ENCODE peak calls at places on chromosomes 5 and 9, in five cellular contexts. One of them, this sample, is unnamed.
A peak's percentile ranks its signal among the peaks of the same experiment; 100 is the strongest.

GRCh38 chr9:114614373-114614772 is 3.3 kb downstream of the TMEM268 start:
- DNase-seq in heart left ventricle: no peak
- DNase-seq in psoas muscle: no peak
- DNase-seq in cardiac fibroblast: no peak
- DNase-seq in upper lobe of right lung: no peak
- DNase-seq in this sample: no peak

GRCh38 chr5:1018596-1018995 is 10.0 kb downstream of the NKD2 start:
- DNase-seq in heart left ventricle: no peak
- DNase-seq in psoas muscle: peak; percentile 32
- DNase-seq in cardiac fibroblast: no peak
- DNase-seq in upper lobe of right lung: no peak
- DNase-seq in this sample: peak; percentile 38

GRCh38 chr5:135225856-135226560 is 173.0 kb downstream of the MACROH2A1 start:
- DNase-seq in heart left ventricle: no peak
- DNase-seq in psoas muscle: no peak
- DNase-seq in cardiac fibroblast: peak; percentile 44
- DNase-seq in upper lobe of right lung: peak; percentile 61
- DNase-seq in this sample: peak; percentile 43

GRCh38 chr9:96461336-96461735 is 11.4 kb downstream of the HABP4 start:
- DNase-seq in heart left ventricle: no peak
- DNase-seq in psoas muscle: no peak
- DNase-seq in cardiac fibroblast: no peak
- DNase-seq in upper lobe of right lung: no peak
- DNase-seq in this sample: no peak

GRCh38 chr5:9468070-9468388 is 77.8 kb downstream of the SEMA5A start:
- DNase-seq in heart left ventricle: no peak
- DNase-seq in psoas muscle: no peak
- DNase-seq in cardiac fibroblast: peak; percentile 84
- DNase-seq in upper lobe of right lung: no peak
- DNase-seq in this sample: no peak

GRCh38 chr9:78932849-78933627 is 636.1 kb downstream of the PSAT1 start:
- DNase-seq in heart left ventricle: no peak
- DNase-seq in psoas muscle: no peak
- DNase-seq in cardiac fibroblast: peak; percentile 57
- DNase-seq in upper lobe of right lung: no peak
- DNase-seq in this sample: no peak

GRCh38 chr5:9570876-9571275 is 25.0 kb upstream of the SEMA5A start:
- DNase-seq in heart left ventricle: no peak
- DNase-seq in psoas muscle: no peak
- DNase-seq in cardiac fibroblast: no peak
- DNase-seq in upper lobe of right lung: no peak
- DNase-seq in this sample: no peak

GRCh38 chr5:61371474-61371873 is 39.4 kb downstream of the ZSWIM6 start:
- DNase-seq in heart left ventricle: no peak
- DNase-seq in psoas muscle: no peak
- DNase-seq in cardiac fibroblast: no peak
- DNase-seq in upper lobe of right lung: no peak
- DNase-seq in this sample: no peak

GRCh38 chr9:72633966-72634365 is 112.6 kb downstream of the TMC1 start:
- DNase-seq in heart left ventricle: no peak
- DNase-seq in psoas muscle: no peak
- DNase-seq in cardiac fibroblast: peak; percentile 15
- DNase-seq in upper lobe of right lung: no peak
- DNase-seq in this sample: no peak

GRCh38 chr9:135927195-135928013 is 20.1 kb upstream of the CAMSAP1 start:
- DNase-seq in heart left ventricle: no peak
- DNase-seq in psoas muscle: peak; percentile 35
- DNase-seq in cardiac fibroblast: no peak
- DNase-seq in upper lobe of right lung: no peak
- DNase-seq in this sample: no peak

GRCh38 chr5:174234388-174234787 is 188.9 kb downstream of the NSG2 start:
- DNase-seq in heart left ventricle: no peak
- DNase-seq in psoas muscle: no peak
- DNase-seq in cardiac fibroblast: no peak
- DNase-seq in upper lobe of right lung: no peak
- DNase-seq in this sample: no peak

GRCh38 chr5:153659337-153659736 is 168.9 kb downstream of the GRIA1 start:
- DNase-seq in heart left ventricle: no peak
- DNase-seq in psoas muscle: no peak
- DNase-seq in cardiac fibroblast: peak; percentile 70
- DNase-seq in upper lobe of right lung: no peak
- DNase-seq in this sample: no peak

GRCh38 chr5:115774684-115775083 is 41.8 kb downstream of the CDO1 start:
- DNase-seq in heart left ventricle: peak; percentile 62
- DNase-seq in psoas muscle: no peak
- DNase-seq in cardiac fibroblast: no peak
- DNase-seq in upper lobe of right lung: no peak
- DNase-seq in this sample: no peak

GRCh38 chr5:180046656-180047055 is 24.9 kb downstream of the RNF130 start:
- DNase-seq in heart left ventricle: no peak
- DNase-seq in psoas muscle: no peak
- DNase-seq in cardiac fibroblast: no peak
- DNase-seq in upper lobe of right lung: no peak
- DNase-seq in this sample: no peak

GRCh38 chr5:556909-557441 is 32.7 kb upstream of the SLC9A3 start:
- DNase-seq in heart left ventricle: peak; percentile 9
- DNase-seq in psoas muscle: no peak
- DNase-seq in cardiac fibroblast: no peak
- DNase-seq in upper lobe of right lung: no peak
- DNase-seq in this sample: no peak

GRCh38 chr5:177300971-177301370 is 2.5 kb downstream of the RAB24 start:
- DNase-seq in heart left ventricle: no peak
- DNase-seq in psoas muscle: no peak
- DNase-seq in cardiac fibroblast: no peak
- DNase-seq in upper lobe of right lung: no peak
- DNase-seq in this sample: no peak

GRCh38 chr5:177301503-177302165 is 1.9 kb downstream of the RAB24 start:
- DNase-seq in heart left ventricle: no peak
- DNase-seq in psoas muscle: peak; percentile 54
- DNase-seq in cardiac fibroblast: no peak
- DNase-seq in upper lobe of right lung: no peak
- DNase-seq in this sample: peak; percentile 61

GRCh38 chr5:177303925-177304391 is 359 bp downstream of the PRELID1 start:
- DNase-seq in heart left ventricle: no peak
- DNase-seq in psoas muscle: peak; percentile 44
- DNase-seq in cardiac fibroblast: no peak
- DNase-seq in upper lobe of right lung: no peak
- DNase-seq in this sample: no peak

GRCh38 chr5:177303121-177303924 is at the start of the genes PRELID1 and RAB24:
- DNase-seq in heart left ventricle: peak; percentile 92
- DNase-seq in psoas muscle: peak; percentile 95
- DNase-seq in cardiac fibroblast: peak; percentile 83
- DNase-seq in upper lobe of right lung: peak; percentile 95
- DNase-seq in this sample: peak; percentile 94

DNA sequence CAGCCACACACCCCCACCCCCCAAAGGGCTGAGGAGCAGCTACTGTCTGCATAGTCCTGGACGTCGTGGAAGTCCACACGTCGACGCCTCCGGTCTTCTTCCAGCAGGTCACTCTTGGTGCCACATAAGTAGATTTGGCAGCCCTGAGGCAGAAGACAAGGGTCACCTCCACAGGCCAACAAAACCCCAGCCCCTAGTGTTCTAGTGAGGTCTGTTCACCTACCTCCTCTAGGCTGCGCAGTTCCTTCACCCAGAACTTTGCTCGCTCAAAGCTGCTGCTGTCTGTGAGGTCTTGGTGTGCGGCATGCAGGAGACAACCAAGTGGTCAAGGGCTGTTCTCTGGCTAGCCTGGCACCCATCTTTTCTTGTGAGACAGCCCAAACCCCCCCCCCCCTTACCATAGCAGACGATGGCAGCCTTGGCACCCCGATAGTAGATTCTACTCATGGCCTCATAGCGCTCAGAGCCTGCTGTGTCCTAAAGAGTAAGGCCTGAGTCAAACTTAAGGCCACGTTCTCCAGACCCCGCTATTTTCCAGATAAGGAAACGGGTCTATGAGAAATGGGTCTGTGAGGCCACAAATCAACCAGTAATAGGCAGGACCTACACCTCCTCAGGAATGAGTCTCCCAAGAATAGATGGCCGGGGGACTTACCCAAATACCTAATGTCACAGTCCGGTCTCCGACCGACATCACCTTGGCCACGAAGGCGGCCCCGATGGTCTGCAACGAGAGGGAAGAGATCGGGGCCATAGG is 987 bp downstream of the RAB24 start:
- DNase-seq in heart left ventricle: no peak
- DNase-seq in psoas muscle: peak; percentile 36
- DNase-seq in cardiac fibroblast: no peak
- DNase-seq in upper lobe of right lung: no peak
- DNase-seq in this sample: no peak
- TF ChIP-seq CTCF in heart left ventricle: no peak
- TF ChIP-seq CTCF in psoas muscle: no peak
- TF ChIP-seq CTCF in cardiac fibroblast: peak; percentile 8
- TF ChIP-seq CTCF in upper lobe of right lung: no peak
- TF ChIP-seq CTCF in this sample: no peak

GRCh38 chr5:150175076-150175475 is 8.5 kb downstream of the CDX1 start:
- DNase-seq in heart left ventricle: no peak
- DNase-seq in psoas muscle: no peak
- DNase-seq in cardiac fibroblast: no peak
- DNase-seq in upper lobe of right lung: no peak
- DNase-seq in this sample: no peak

GRCh38 chr5:150174285-150174684 is 7.7 kb downstream of the CDX1 start:
- DNase-seq in heart left ventricle: no peak
- DNase-seq in psoas muscle: no peak
- DNase-seq in cardiac fibroblast: no peak
- DNase-seq in upper lobe of right lung: no peak
- DNase-seq in this sample: no peak

GRCh38 chr5:150176745-150177485 is 10.3 kb downstream of the CDX1 start:
- DNase-seq in heart left ventricle: no peak
- DNase-seq in psoas muscle: no peak
- DNase-seq in cardiac fibroblast: no peak
- DNase-seq in upper lobe of right lung: no peak
- DNase-seq in this sample: no peak

GRCh38 chr5:150177721-150178120 is 11.1 kb downstream of the CDX1 start:
- DNase-seq in heart left ventricle: no peak
- DNase-seq in psoas muscle: no peak
- DNase-seq in cardiac fibroblast: no peak
- DNase-seq in upper lobe of right lung: no peak
- DNase-seq in this sample: no peak

DNA sequence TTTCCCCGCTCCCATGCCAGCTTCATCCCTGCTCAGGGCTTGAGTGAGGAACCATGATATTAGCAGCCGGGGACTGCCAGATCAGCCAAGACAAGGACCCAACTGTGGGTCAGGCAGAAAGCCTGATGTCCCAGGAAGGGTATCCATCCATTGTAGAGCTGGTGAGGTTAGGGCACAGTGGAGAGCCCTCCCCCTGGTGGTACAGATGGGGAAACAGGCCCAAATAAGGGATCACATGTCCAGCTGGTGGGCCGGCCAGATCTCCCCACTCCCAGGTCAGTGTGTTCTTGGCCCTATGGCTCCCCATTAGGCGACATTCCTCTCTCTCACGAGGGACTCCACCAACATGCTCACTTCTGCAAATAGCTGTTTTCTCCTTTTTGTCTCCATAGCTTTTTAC is 9.0 kb downstream of the CDX1 start:
- DNase-seq in heart left ventricle: no peak
- DNase-seq in psoas muscle: no peak
- DNase-seq in cardiac fibroblast: peak; percentile 61
- DNase-seq in upper lobe of right lung: no peak
- DNase-seq in this sample: no peak
- TF ChIP-seq CTCF in heart left ventricle: peak; percentile 39
- TF ChIP-seq CTCF in psoas muscle: peak; percentile 11
- TF ChIP-seq CTCF in cardiac fibroblast: peak; percentile 73
- TF ChIP-seq CTCF in upper lobe of right lung: peak; percentile 32
- TF ChIP-seq CTCF in this sample: peak; percentile 27

DNA sequence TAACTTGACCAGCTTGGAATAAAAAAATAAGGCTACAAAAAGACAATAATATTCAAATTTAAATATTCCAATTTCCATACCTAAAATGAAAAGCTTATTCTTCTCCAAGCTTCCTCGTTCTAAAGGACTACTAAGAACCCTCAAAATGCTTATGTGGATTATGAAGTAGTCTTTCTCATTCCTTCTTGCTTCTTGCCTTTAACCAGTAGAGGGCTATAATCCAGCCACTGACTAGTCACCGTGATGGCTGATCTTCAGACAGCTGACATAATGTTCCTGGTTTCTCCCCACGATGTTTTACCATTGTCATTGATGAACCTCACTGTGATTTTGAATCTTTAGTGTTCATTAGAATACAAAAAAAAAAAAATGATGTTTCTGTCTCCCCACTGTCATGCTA is 515.3 kb downstream of the TLE1 start:
- DNase-seq in heart left ventricle: no peak
- DNase-seq in psoas muscle: no peak
- DNase-seq in cardiac fibroblast: no peak
- DNase-seq in upper lobe of right lung: no peak
- DNase-seq in this sample: no peak
- TF ChIP-seq CTCF in heart left ventricle: no peak
- TF ChIP-seq CTCF in psoas muscle: no peak
- TF ChIP-seq CTCF in cardiac fibroblast: peak; percentile 25
- TF ChIP-seq CTCF in upper lobe of right lung: no peak
- TF ChIP-seq CTCF in this sample: no peak

DNA sequence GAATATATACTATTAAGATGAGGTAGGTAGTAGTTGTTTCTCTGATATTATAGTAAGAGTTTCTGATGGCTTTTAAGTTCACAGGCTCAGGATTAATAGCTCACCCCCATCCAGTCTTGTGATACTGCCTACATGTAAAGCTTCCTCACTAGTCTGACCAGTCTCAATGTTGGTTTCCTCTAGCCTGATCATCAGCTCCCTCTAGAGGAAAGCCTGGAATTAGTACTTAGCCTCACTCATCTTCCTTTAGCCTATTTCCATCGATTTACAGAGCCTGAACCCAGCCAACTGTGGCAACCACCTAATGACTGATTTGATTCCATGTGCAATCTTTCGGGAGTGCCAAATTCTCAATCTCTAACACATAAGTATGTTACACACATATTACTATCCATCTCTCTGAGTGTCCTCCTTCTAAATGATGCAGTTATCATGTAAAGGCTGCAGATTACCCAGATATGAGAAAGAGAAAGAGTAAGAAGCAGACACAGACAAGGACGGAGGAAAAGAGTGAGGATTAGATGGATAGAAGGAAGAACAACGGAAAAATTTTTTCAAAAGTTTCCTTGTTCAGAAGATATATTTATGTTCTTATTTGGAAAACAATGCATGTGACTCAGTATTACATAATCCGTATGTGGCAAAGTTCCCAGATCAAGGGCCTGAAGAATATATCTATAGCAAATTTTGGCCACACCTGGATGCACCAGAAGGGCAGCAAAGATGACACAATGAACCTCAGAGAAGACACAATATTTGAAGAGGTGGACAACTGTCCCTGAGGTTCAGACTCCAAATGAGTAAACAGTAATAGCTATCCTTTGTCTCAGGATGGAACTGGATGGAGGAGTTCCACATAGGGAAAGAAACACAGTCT is 333.7 kb downstream of the ELAVL2 start:
- DNase-seq in heart left ventricle: no peak
- DNase-seq in psoas muscle: no peak
- DNase-seq in cardiac fibroblast: peak; percentile 1
- DNase-seq in upper lobe of right lung: no peak
- DNase-seq in this sample: no peak
- TF ChIP-seq CTCF in heart left ventricle: peak; percentile 62
- TF ChIP-seq CTCF in psoas muscle: peak; percentile 50
- TF ChIP-seq CTCF in cardiac fibroblast: peak; percentile 31
- TF ChIP-seq CTCF in upper lobe of right lung: peak; percentile 50
- TF ChIP-seq CTCF in this sample: peak; percentile 51